ENCODE peak calls at places on chromosomes 11 and 22, in five cellular contexts. M, O, I, V and L are unnamed samples.

GRCh38 chr11:130095326-130095725 is 25.6 kb downstream of the APLP2 start:
- DNase-seq in M (no peak), O (no peak), I (no peak), V (no peak), L (no peak)

GRCh38 chr22:27537481-27537891 is 264.1 kb downstream of the MN1 start:
- DNase-seq in M (peak), O (no peak), I (no peak), V (peak), L (no peak)

GRCh38 chr11:7525424-7525823 is 11.6 kb downstream of the PPFIBP2 start:
- DNase-seq in M (no peak), O (no peak), I (no peak), V (no peak), L (no peak)

GRCh38 chr11:128400382-128401203 is 186.8 kb downstream of the ETS1 start:
- DNase-seq in M (no peak), O (no peak), I (no peak), V (no peak), L (no peak)

GRCh38 chr11:123460006-123460700 is 30.1 kb downstream of the GRAMD1B start:
- DNase-seq in M (no peak), O (no peak), I (no peak), V (no peak), L (no peak)

GRCh38 chr11:204587-205109 is 2.6 kb downstream of the BET1L start:
- DNase-seq in M (peak), O (no peak), I (no peak), V (no peak), L (peak)

GRCh38 chr11:108084811-108085210 is 36.6 kb upstream of the ACAT1 start:
- DNase-seq in M (no peak), O (no peak), I (no peak), V (no peak), L (no peak)

GRCh38 chr11:6920702-6921101 is at the start of gene OR2D3:
- DNase-seq in M (no peak), O (no peak), I (no peak), V (no peak), L (no peak)

GRCh38 chr11:114478768-114479167 is 39.5 kb downstream of the REXO2 start:
- DNase-seq in M (no peak), O (no peak), I (no peak), V (no peak), L (no peak)

GRCh38 chr11:44760917-44761545 is 34.3 kb downstream of the TSPAN18 start:
- DNase-seq in M (peak), O (peak), I (peak), V (no peak), L (no peak)

GRCh38 chr22:27489265-27489675 is 312.3 kb downstream of the MN1 start:
- DNase-seq in M (no peak), O (no peak), I (no peak), V (peak), L (no peak)

GRCh38 chr22:20268350-20269012 is 363 bp upstream of the RTN4R start:
- DNase-seq in M (no peak), O (peak), I (no peak), V (peak), L (peak)

GRCh38 chr11:58900479-58901420 is 38.5 kb upstream of the GLYATL1 start:
- DNase-seq in M (no peak), O (peak), I (no peak), V (peak), L (peak)

GRCh38 chr11:1559103-1559951 is 12.7 kb downstream of the DUSP8 start:
- DNase-seq in M (peak), O (no peak), I (peak), V (peak), L (peak)

GRCh38 chr11:128497057-128497957 is 90.1 kb downstream of the ETS1 start:
- DNase-seq in M (peak), O (no peak), I (no peak), V (no peak), L (peak)

GRCh38 chr11:5367461-5368074 is 16.0 kb upstream of the OR51M1 start:
- DNase-seq in M (no peak), O (no peak), I (no peak), V (no peak), L (no peak)

GRCh38 chr11:33934450-33934849 is 42.6 kb upstream of the LMO2 start:
- DNase-seq in M (no peak), O (no peak), I (no peak), V (no peak), L (no peak)

GRCh38 chr11:18264677-18265542 is 1.2 kb upstream of the SAA1 start:
- DNase-seq in M (no peak), O (no peak), I (no peak), V (no peak), L (no peak)

GRCh38 chr11:75717608-75718403 is at the start of gene MOGAT2:
- DNase-seq in M (no peak), O (no peak), I (no peak), V (peak), L (peak)

GRCh38 chr11:27950339-27950738 is 157.6 kb downstream of the KIF18A start:
- DNase-seq in M (no peak), O (no peak), I (no peak), V (no peak), L (no peak)

GRCh38 chr22:21660904-21661303 is 4.9 kb upstream of the PPIL2 start:
- DNase-seq in M (no peak), O (no peak), I (no peak), V (no peak), L (no peak)

GRCh38 chr22:21657020-21657360 is 8.8 kb upstream of the PPIL2 start:
- DNase-seq in M (no peak), O (no peak), I (no peak), V (no peak), L (no peak)

GRCh38 chr22:21657361-21658118 is 8.3 kb upstream of the PPIL2 start:
- DNase-seq in M (no peak), O (peak), I (no peak), V (peak), L (peak)

GRCh38 chr22:21661991-21662390 is 3.8 kb upstream of the PPIL2 start:
- DNase-seq in M (no peak), O (no peak), I (no peak), V (no peak), L (no peak)

DNA sequence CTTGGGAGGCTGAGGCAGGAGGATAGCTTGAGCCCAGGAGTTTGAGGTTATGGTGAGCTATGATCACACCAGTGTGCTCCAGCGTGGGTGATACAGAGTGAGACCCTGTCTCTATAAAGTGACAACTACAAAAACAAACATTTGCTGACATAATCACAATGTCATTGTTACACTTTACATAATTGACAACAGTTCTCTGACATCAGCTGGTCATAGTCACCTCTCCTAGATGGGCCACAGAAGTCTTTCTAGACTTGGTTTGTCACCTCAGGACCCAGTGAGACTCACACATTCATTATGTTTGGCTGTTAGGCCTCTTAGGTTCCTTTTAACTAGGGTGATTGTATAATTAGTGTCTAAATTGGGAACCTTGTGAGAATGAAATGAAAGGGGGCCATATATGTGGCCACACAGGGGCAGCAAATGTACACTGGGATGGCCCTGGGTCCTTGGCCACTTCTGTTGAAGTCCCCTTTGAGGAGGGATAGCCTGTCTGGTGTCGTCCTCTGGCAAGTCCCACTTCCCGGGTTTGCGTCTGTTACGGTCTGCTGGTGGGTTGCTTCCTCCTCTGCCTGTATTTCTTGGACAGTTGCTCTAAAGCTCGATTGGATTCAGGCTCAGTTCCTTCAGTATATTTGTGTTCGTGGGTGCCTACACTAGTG is 5.8 kb upstream of the PPIL2 start:
- DNase-seq in M (no peak), O (peak), I (no peak), V (no peak), L (no peak)
- TF ChIP-seq CTCF in M (no peak), O (peak), I (no peak), V (no peak), L (no peak)

GRCh38 chr11:124748100-124748418 is 4.0 kb downstream of the VSIG2 start:
- DNase-seq in M (no peak), O (no peak), I (no peak), V (no peak), L (no peak)

GRCh38 chr11:124746621-124747243 is 5.3 kb downstream of the VSIG2 start:
- DNase-seq in M (no peak), O (peak), I (peak), V (peak), L (peak)

GRCh38 chr11:124748481-124749338 is 3.3 kb downstream of the VSIG2 start:
- DNase-seq in M (no peak), O (no peak), I (peak), V (no peak), L (no peak)

GRCh38 chr11:124745835-124746620 is 6.0 kb downstream of the VSIG2 start:
- DNase-seq in M (no peak), O (no peak), I (peak), V (peak), L (no peak)

GRCh38 chr11:124747406-124748099 is 4.5 kb downstream of the VSIG2 start:
- DNase-seq in M (no peak), O (no peak), I (peak), V (no peak), L (no peak)
- TF ChIP-seq POLR2A in M (no peak), O (no peak), I (no peak), V (no peak), L (no peak)

GRCh38 chr11:12160680-12161079 is 50.3 kb downstream of the MICAL2 start:
- DNase-seq in M (no peak), O (no peak), I (no peak), V (no peak), L (no peak)

GRCh38 chr11:12158926-12159325 is 48.5 kb downstream of the MICAL2 start:
- DNase-seq in M (no peak), O (no peak), I (no peak), V (no peak), L (no peak)

GRCh38 chr11:12161137-12161536 is 50.7 kb downstream of the MICAL2 start:
- DNase-seq in M (no peak), O (no peak), I (no peak), V (no peak), L (no peak)

GRCh38 chr11:12160231-12160630 is 49.8 kb downstream of the MICAL2 start:
- DNase-seq in M (no peak), O (no peak), I (no peak), V (no peak), L (no peak)

DNA sequence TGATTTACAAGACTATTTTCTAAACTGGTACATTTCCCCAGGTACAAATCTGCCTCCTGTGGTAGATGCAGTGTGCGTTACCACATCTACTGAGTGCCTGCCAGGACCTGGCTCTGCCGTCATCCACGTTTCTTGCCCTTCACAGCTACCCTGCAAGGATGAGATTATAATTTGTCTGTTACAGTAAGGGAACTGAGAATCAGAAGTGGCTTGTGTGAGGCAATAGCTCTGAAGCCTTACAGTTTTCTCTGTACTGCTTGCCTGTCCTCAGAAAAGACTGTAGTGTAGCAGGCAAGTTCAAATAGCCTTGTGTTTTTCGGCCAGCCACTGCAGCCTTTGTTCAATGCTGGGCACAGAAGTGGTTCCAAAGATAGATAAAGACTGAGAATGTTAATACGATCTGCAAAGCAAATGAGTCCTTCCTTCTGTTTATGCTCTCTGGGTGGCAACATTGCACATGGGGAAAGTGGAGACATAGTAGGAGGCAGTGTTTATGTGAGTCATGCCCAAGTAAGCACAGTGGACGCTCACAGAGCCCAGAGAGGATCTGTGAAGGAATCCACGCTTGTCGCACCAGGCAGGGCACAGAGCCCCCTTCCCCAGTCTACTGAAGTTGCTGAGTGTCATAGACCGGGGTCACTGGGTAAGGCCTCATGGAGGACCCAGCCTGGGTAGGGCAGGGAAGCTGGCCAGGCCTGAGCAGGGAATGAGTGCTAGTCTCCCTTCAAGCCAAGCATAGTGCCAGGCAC is 49.1 kb downstream of the MICAL2 start:
- DNase-seq in M (peak), O (no peak), I (no peak), V (no peak), L (no peak)
- TF ChIP-seq CTCF in M (no peak), O (no peak), I (no peak), V (no peak), L (no peak)

DNA sequence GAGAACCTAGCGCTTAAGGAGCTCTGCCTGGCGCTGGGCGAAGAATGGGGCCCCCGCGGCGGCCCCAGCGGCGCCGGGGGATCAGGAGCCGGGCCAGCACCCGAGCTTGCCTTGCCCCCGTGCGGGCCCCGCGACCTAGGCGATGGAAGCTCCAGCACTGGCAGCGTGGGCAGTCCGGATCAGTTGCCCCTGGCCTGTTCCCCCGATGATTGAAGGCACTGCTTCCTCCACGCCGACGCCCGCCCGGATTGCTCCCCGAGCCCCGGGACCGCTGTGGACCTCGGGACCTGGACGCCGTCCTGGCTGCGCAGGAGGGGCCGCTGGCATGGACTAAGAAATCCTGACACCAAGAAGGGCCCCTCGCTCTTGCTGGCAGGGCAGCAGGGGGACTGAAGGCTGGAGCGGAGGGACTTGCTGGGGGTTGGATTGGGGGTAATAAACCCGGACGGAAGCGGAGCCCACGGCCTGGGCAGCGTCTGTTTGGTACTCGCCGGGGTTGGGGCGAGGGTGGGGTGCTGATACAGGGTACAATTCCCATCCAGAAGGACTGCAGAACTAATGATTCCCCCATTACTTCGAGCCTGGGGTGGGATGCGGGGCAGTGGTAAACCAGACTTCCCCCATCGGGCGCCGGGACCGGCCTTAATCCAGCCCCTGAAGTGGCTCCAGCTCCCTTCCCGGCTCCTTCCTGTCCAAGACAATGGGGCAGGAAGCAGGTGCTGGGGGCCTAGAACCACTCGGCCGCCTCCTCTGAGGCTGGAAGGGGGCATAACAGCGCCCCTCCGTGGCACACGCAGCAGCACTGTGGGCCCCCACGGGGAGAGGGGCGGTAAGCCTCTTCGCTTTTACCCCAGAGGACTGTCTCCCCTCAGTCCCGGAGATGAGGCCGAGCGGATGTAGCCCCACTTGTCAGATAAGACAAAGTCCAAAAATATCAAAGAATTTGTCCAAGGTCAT is 985 bp downstream of the CCDC85B start:
- DNase-seq in M (peak), O (peak), I (peak), V (no peak), L (no peak)
- TF ChIP-seq POLR2A in M (no peak), O (peak), I (no peak), V (peak), L (no peak)

DNA sequence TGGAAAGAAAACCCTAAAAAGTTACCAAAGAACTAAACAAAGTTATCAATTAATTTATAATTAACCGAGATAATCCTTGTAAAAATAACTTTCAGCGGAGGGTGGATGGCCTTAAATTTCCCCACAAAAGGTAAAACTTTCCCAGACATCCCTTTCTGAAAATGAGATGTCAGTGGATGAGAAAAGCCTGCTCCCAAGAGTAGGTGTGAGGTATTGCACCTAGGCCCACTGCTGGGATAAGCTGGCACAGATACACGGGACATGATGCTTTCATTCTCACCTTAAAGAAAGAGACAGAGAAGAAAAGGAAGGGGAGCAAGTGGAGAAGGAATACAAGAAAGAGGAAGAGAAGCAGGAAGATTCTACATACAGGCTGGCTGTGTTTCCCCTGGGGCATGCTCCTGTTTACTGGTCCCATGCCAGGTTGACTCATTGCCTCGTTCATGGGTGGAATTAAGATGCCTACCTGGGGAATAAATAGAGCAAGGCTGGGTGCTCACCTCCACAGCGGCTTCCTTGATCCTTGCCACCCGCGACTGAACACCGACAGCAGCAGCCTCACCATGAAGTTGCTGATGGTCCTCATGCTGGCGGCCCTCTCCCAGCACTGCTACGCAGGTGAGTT is at the start of gene SCGB2A2:
- DNase-seq in M (no peak), O (no peak), I (no peak), V (no peak), L (peak)
- TF ChIP-seq CTCF in M (no peak), O (peak), I (no peak), V (peak), L (peak)

DNA sequence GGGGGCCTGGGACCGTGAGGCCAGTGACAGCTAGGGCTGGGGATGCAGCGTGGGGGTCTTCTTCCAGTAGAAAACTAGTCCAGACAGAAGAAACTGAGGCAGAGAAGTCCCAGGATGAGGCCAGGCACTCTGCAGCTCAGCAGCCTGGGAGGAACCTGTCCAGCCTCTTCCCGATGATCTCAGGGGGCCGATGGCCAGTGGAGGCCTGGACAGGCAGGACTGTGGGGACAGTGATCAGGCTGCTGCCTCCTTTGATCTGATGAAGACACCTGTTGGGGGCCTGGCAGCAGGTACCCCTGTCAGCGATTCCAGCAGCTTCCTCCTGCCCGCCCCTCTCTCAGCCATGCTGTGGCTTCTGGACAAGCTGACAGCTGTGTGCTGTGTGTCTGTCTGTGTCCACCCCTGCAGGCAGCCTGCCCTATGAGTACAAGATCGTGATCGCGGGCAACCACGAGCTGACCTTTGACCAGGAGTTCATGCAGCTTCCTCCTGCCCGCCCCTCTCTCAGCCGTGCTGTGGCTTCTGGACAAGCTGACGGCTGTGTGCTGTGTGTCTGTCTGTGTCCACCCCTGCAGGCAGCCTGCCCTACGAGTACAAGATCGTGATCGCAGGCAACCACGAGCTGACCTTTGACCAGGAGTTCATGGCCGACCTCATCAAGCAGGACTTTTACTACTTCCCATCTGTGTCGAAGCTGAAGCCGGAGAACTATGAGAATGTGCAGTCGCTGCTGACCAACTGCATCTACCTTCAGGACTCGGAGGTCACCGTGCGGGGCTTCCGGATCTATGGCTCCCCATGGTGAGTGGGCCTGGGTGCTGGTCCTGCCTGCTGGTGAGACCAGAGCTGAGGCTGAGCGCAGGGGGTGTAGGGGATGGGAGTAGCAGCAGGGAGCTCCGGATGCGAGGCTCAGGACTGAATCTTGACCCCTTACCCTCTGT is 62.6 kb downstream of the MPPED1 start:
- DNase-seq in M (no peak), O (no peak), I (no peak), V (no peak), L (no peak)
- TF ChIP-seq POLR2A in M (no peak), O (no peak), I (no peak), V (no peak), L (no peak)

GRCh38 chr11:62588966-62589637 is 2.2 kb downstream of the TUT1 start:
- DNase-seq in M (no peak), O (no peak), I (no peak), V (no peak), L (no peak)
- TF ChIP-seq CTCF in M (no peak), O (peak), I (no peak), V (peak), L (no peak)